ENCODE peak calls at places on chromosomes 2 and 18, in six cellular contexts. L is heart right ventricle, E is PC-3, V is SJSA1, G is neural progenitor cell, O is GM06990. I is an unnamed sample.
A peak's percentile ranks its signal among the peaks of the same experiment; 100 is the strongest.

GRCh38 chr2:241863021-241863954 is 4.6 kb upstream of the PDCD1 start:
- DNase-seq in L (peak; percentile 41), E (no peak), V (no peak), G (no peak), O (peak; percentile 74), I (no peak)

GRCh38 chr18:6660334-6660733 is 69.2 kb upstream of the ARHGAP28 start:
- DNase-seq in L (no peak), E (no peak), V (no peak), G (no peak), O (no peak), I (no peak)

GRCh38 chr2:58826795-58827194 is 585.7 kb upstream of the FANCL start:
- DNase-seq in L (no peak), E (no peak), V (no peak), G (no peak), O (no peak), I (no peak)

GRCh38 chr2:219029829-219030165 is 11.5 kb downstream of the CFAP65 start:
- DNase-seq in L (peak; percentile 81), E (peak; percentile 90), V (peak; percentile 72), G (peak; percentile 91), O (peak; percentile 46), I (peak; percentile 25)

GRCh38 chr2:147715807-147716206 is 129.0 kb upstream of the ACVR2A start:
- DNase-seq in L (no peak), E (no peak), V (no peak), G (no peak), O (peak; percentile 25), I (no peak)

GRCh38 chr18:9959564-9959963 is 45.7 kb downstream of the VAPA start:
- DNase-seq in L (no peak), E (no peak), V (no peak), G (no peak), O (no peak), I (no peak)

GRCh38 chr2:189674374-189675112 is at the start of gene ANKAR:
- DNase-seq in L (peak; percentile 92), E (peak; percentile 87), V (peak; percentile 94), G (peak; percentile 96), O (peak; percentile 94), I (peak; percentile 56)

GRCh38 chr18:63320041-63320689 is 596 bp upstream of the BCL2 start:
- DNase-seq in L (peak; percentile 80), E (peak; percentile 63), V (peak; percentile 82), G (peak; percentile 87), O (peak; percentile 85), I (no peak)

GRCh38 chr2:157375384-157375783 is 49.8 kb upstream of the ERMN start:
- DNase-seq in L (no peak), E (no peak), V (no peak), G (peak; percentile 2), O (no peak), I (no peak)

GRCh38 chr2:174729797-174730529 is 34.3 kb downstream of the CHRNA1 start:
- DNase-seq in L (no peak), E (no peak), V (no peak), G (peak; percentile 58), O (no peak), I (no peak)

GRCh38 chr2:7792031-7792651 is 874.9 kb downstream of the RNF144A start:
- DNase-seq in L (no peak), E (peak; percentile 73), V (no peak), G (no peak), O (no peak), I (no peak)

GRCh38 chr2:96325884-96326255 is 753 bp downstream of the ITPRIPL1 start:
- DNase-seq in L (no peak), E (no peak), V (no peak), G (no peak), O (peak; percentile 50), I (no peak)

GRCh38 chr18:34595673-34596072 is 114.4 kb upstream of the DTNA start:
- DNase-seq in L (no peak), E (peak; percentile 8), V (no peak), G (peak; percentile 40), O (no peak), I (no peak)

GRCh38 chr2:84912984-84913383 is 7.5 kb downstream of the TMSB10 start:
- DNase-seq in L (no peak), E (no peak), V (peak; percentile 10), G (no peak), O (no peak), I (no peak)

GRCh38 chr2:193382583-193382982 is 1187.8 kb upstream of the TMEFF2 start:
- DNase-seq in L (no peak), E (no peak), V (no peak), G (no peak), O (no peak), I (no peak)

GRCh38 chr2:219249203-219249980 is 3.7 kb upstream of the TUBA4B start:
- DNase-seq in L (peak; percentile 67), E (peak; percentile 91), V (no peak), G (no peak), O (no peak), I (peak; percentile 96)

GRCh38 chr2:26614205-26615128 is 26.7 kb downstream of the CIB4 start:
- DNase-seq in L (peak; percentile 27), E (no peak), V (peak; percentile 34), G (no peak), O (no peak), I (no peak)

GRCh38 chr2:42767899-42768705 is 4.2 kb upstream of the OXER1 start:
- DNase-seq in L (no peak), E (no peak), V (no peak), G (no peak), O (no peak), I (no peak)

GRCh38 chr2:41924024-41924423 is 123.8 kb upstream of the PKDCC start:
- DNase-seq in L (no peak), E (no peak), V (no peak), G (no peak), O (no peak), I (no peak)

GRCh38 chr18:22637787-22638186 is 220.1 kb upstream of the CTAGE1 start:
- DNase-seq in L (no peak), E (peak; percentile 78), V (no peak), G (no peak), O (no peak), I (peak; percentile 16)

GRCh38 chr2:230018153-230018552 is 50.6 kb downstream of the SLC16A14 start:
- DNase-seq in L (no peak), E (peak; percentile 73), V (no peak), G (no peak), O (no peak), I (no peak)

GRCh38 chr2:220076734-220077133 is 449.3 kb downstream of the SLC4A3 start:
- DNase-seq in L (no peak), E (peak; percentile 11), V (no peak), G (peak; percentile 75), O (no peak), I (no peak)

GRCh38 chr2:21175895-21176646 is 52.3 kb downstream of the TDRD15 start:
- DNase-seq in L (no peak), E (peak; percentile 12), V (no peak), G (peak; percentile 26), O (no peak), I (no peak)

GRCh38 chr2:103991591-103991990 is 862.3 kb upstream of the POU3F3 start:
- DNase-seq in L (no peak), E (peak; percentile 6), V (no peak), G (peak; percentile 5), O (no peak), I (no peak)

GRCh38 chr2:197502685-197503084 is 2.5 kb downstream of the HSPE1 start:
- DNase-seq in L (no peak), E (no peak), V (no peak), G (no peak), O (no peak), I (no peak)
- H3K4me3 ChIP-seq in L (no peak overlapping the region), E (peak overlapping the region; percentile 89), V (no peak overlapping the region), G (peak overlapping the region; percentile 75), O (peak overlapping the region; percentile 97), I (no peak overlapping the region)

GRCh38 chr2:233189032-233189431 is 62.4 kb upstream of the ATG16L1 start:
- DNase-seq in L (no peak), E (no peak), V (no peak), G (peak; percentile 11), O (no peak), I (no peak)
- H3K36me3 ChIP-seq in L (peaks cover 51% of the 10 kb centered on the region), E (no peaks in the 10 kb centered on the region), V (no peaks in the 10 kb centered on the region), G (no peaks in the 10 kb centered on the region), O (peaks cover 68% of the 10 kb centered on the region), I (no peaks in the 10 kb centered on the region)

DNA sequence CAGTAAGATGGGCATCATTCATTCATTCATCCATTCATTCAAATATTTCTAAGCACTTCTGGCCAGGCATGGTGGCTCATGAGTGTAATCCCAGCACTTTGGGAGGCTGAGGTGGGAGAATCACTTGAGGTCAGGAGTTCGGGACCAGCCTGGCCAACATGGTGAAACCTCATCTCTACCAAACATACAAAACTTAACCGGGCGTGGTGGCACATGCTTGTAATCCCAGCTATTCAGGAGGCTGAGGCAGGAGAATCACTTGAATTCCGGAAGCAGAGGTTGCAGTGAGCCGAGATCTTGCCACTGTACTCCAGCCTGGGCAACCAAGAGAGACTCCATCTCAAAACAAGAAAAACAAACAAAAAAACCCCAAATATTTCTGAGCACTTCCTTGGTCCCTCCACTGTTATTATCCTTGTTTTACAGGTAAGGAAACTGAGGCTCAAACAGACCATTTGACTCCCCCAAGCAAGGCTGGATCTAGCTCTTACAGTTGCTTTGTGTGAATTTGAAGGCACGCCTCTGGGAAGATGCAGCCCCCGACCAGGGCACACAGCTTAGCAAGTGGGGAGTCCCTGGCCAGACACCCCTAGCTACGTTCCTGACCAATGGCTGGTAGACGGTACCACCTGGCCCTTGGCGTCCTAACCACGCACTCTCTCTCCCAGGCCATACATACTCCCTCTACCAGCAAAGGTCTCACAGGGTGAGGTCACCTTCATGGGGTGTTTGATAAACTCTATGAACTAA is 50.6 kb upstream of the ODC1 start:
- DNase-seq in L (no peak), E (no peak), V (peak; percentile 28), G (no peak), O (no peak), I (no peak)
- H3K4me3 ChIP-seq in L (no peak overlapping the region), E (no peak overlapping the region), V (no peak overlapping the region), G (no peak overlapping the region), O (no peak overlapping the region), I (no peak overlapping the region)

DNA sequence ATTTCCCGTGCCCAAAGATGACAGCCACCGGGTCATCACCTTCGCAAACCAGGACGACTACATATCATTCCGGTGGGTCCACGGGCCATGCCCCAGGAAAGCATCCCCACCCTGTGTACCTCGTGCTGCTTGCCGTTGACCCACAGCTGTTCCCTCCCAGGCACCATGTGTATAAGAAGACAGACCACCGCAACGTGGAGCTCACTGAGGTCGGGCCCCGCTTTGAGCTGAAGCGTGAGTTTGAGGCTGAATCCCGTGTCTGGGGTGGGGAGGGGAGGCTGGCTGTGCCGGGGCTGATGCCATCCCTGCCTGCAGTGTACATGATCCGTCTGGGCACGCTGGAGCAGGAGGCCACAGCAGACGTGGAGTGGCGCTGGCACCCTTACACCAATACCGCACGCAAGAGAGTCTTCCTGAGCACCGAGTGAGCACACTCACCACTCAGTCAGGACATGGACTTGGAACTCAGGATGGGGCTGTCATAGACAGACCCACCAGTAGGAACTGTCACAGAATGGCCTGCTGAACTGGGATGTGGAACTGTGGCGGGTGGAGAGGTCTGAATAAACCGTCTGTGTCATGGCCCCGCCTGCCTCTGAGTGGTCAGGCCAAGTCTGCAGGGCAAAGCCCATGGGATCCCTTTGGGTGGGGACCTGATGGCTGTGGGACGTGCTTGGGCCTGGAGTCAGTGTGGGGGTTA is 3.5 kb downstream of the IMP4 start:
- DNase-seq in L (no peak), E (no peak), V (no peak), G (no peak), O (no peak), I (no peak)
- H3K36me3 ChIP-seq in L (peaks cover 52% of the 10 kb centered on the region), E (peaks cover 43% of the 10 kb centered on the region), V (peaks cover 55% of the 10 kb centered on the region), G (peaks cover 3% of the 10 kb centered on the region), O (peaks cover 21% of the 10 kb centered on the region), I (peaks cover 1% of the 10 kb centered on the region)

I was measured in kidney epithelial cell.